ENCODE peak calls at places on chromosome 7, in six cellular contexts. Y, G, N, L, R and W are unnamed samples.

GRCh38 chr7:131363719-131364118 is 36.0 kb downstream of the MKLN1 start:
- DNase-seq in N (no peak), Y (no peak), L (no peak), G (no peak), R (no peak), W (no peak)

GRCh38 chr7:57867884-57868701 is 418.1 kb downstream of the ZNF716 start:
- DNase-seq in R (no peak), L (no peak), N (no peak), Y (no peak), G (no peak), W (no peak)

GRCh38 chr7:23967949-23968599 is 258.1 kb downstream of the STK31 start:
- DNase-seq in R (no peak), Y (no peak), G (no peak), N (no peak), L (no peak), W (no peak)

GRCh38 chr7:157538735-157539134 is 201.9 kb downstream of the DNAJB6 start:
- DNase-seq in G (no peak), L (no peak), N (no peak), R (no peak), Y (no peak), W (no peak)

GRCh38 chr7:80088705-80089104 is 45.9 kb upstream of the GNAI1 start:
- DNase-seq in N (no peak), G (no peak), Y (no peak), R (no peak), L (no peak), W (no peak)

GRCh38 chr7:40827217-40828085 is 692.6 kb downstream of the SUGCT start:
- DNase-seq in Y (no peak), N (no peak), R (no peak), G (no peak), L (no peak), W (no peak)

GRCh38 chr7:129665013-129665401 is 53.5 kb downstream of the NRF1 start:
- DNase-seq in R (peak; percentile 74), G (peak; percentile 99), L (no peak), Y (no peak), N (no peak), W (no peak)

GRCh38 chr7:41384418-41384817 is 318.5 kb downstream of the INHBA start:
- DNase-seq in G (no peak), Y (no peak), R (no peak), L (no peak), N (no peak), W (no peak)

GRCh38 chr7:25656581-25657026 is 428.3 kb upstream of the NPVF start:
- DNase-seq in N (no peak), Y (no peak), G (peak; percentile 26), L (no peak), R (no peak), W (no peak)

GRCh38 chr7:73850781-73851207 is 8.5 kb upstream of the METTL27 start:
- DNase-seq in G (peak; percentile 89), R (no peak), L (peak; percentile 63), Y (no peak), N (no peak), W (no peak)

GRCh38 chr7:95921543-95921942 is 149.2 kb downstream of the DYNC1I1 start:
- DNase-seq in R (no peak), Y (no peak), G (no peak), N (no peak), L (no peak), W (no peak)

GRCh38 chr7:47901542-47901941 is 46.7 kb downstream of the PKD1L1 start:
- DNase-seq in Y (peak; percentile 41), N (no peak), G (no peak), L (no peak), R (no peak), W (no peak)

GRCh38 chr7:157513682-157514081 is 176.9 kb downstream of the DNAJB6 start:
- DNase-seq in Y (no peak), R (no peak), N (no peak), G (no peak), L (no peak), W (no peak)

GRCh38 chr7:138338361-138338760 is 121.7 kb upstream of the TRIM24 start:
- DNase-seq in L (peak; percentile 40), Y (no peak), G (peak; percentile 36), R (peak; percentile 93), N (no peak), W (no peak)

GRCh38 chr7:17302575-17303142 is 4.2 kb downstream of the AHR start:
- DNase-seq in N (no peak), G (no peak), L (no peak), R (no peak), Y (no peak), W (no peak)

GRCh38 chr7:47518827-47519226 is 63.1 kb downstream of the TNS3 start:
- DNase-seq in G (no peak), L (no peak), R (no peak), N (no peak), Y (no peak), W (no peak)

GRCh38 chr7:106285801-106286492 is 1.2 kb upstream of the NAMPT start:
- DNase-seq in G (peak; percentile 20), N (no peak), Y (no peak), R (no peak), L (no peak), W (no peak)

GRCh38 chr7:26147030-26147429 is 5.0 kb upstream of the NFE2L3 start:
- DNase-seq in G (no peak), Y (no peak), L (no peak), R (no peak), N (no peak), W (no peak)

GRCh38 chr7:5528071-5528814 is 104.6 kb upstream of the TNRC18 start:
- DNase-seq in R (peak; percentile 61), G (no peak), N (no peak), L (peak; percentile 52), Y (no peak), W (peak; percentile 44)

GRCh38 chr7:115387168-115387567 is 465.3 kb downstream of the MDFIC start:
- DNase-seq in L (no peak), N (no peak), R (no peak), G (no peak), Y (no peak), W (no peak)

GRCh38 chr7:99127636-99128035 is 16.3 kb downstream of the SMURF1 start:
- DNase-seq in G (no peak), Y (no peak), R (no peak), N (no peak), L (no peak), W (no peak)

GRCh38 chr7:54145716-54146115 is 396.5 kb upstream of the VSTM2A start:
- DNase-seq in N (no peak), L (no peak), R (no peak), G (no peak), Y (no peak), W (no peak)

GRCh38 chr7:93048136-93048930 is 69.4 kb downstream of the SAMD9 start:
- DNase-seq in Y (no peak), L (no peak), G (no peak), R (no peak), N (no peak), W (no peak)

GRCh38 chr7:110375068-110375467 is 715.9 kb upstream of the LRRN3 start:
- DNase-seq in G (no peak), R (no peak), Y (no peak), L (no peak), N (no peak), W (no peak)

GRCh38 chr7:151895695-151896485 is 19.0 kb upstream of the PRKAG2 start:
- DNase-seq in L (peak; percentile 45), N (no peak), Y (no peak), G (no peak), R (peak; percentile 48), W (no peak)

GRCh38 chr7:33824911-33825459 is 80.4 kb upstream of the BMPER start:
- DNase-seq in N (no peak), L (no peak), Y (no peak), G (no peak), R (no peak), W (no peak)

GRCh38 chr7:24847754-24848153 is 90.5 kb upstream of the GSDME start:
- DNase-seq in N (no peak), R (no peak), G (no peak), Y (no peak), L (no peak), W (no peak)

GRCh38 chr7:150986099-150986512 is 4.7 kb upstream of the NOS3 start:
- DNase-seq in G (no peak), N (peak; percentile 61), L (peak; percentile 79), Y (peak; percentile 78), R (peak; percentile 77), W (no peak)

GRCh38 chr7:25240896-25241295 is 12.6 kb upstream of the NPVF start:
- DNase-seq in R (no peak), Y (no peak), L (no peak), G (no peak), N (no peak), W (no peak)

GRCh38 chr7:8255680-8256656 is 6.0 kb downstream of the ICA1 start:
- DNase-seq in N (no peak), R (no peak), L (no peak), G (no peak), Y (no peak), W (no peak)

GRCh38 chr7:5607958-5608656 is 173.4 kb downstream of the RNF216 start:
- DNase-seq in R (peak; percentile 22), G (no peak), L (no peak), N (no peak), Y (no peak), W (no peak)

GRCh38 chr7:57181281-57181680 is 49.0 kb upstream of the ZNF479 start:
- DNase-seq in L (no peak), Y (no peak), G (no peak), N (no peak), R (no peak), W (no peak)

GRCh38 chr7:100670074-100670473 is 3.5 kb upstream of the GNB2 start:
- DNase-seq in N (no peak), L (no peak), Y (no peak), G (no peak), R (no peak), W (no peak)

GRCh38 chr7:22677680-22678079 is 49.3 kb upstream of the IL6 start:
- DNase-seq in N (no peak), R (no peak), L (no peak), Y (no peak), G (no peak), W (no peak)

GRCh38 chr7:148912758-148913541 is 28.9 kb upstream of the EZH2 start:
- DNase-seq in Y (no peak), G (no peak), N (no peak), R (no peak), L (no peak), W (no peak)

GRCh38 chr7:121126801-121127534 is 138.5 kb downstream of the CPED1 start:
- DNase-seq in N (no peak), L (no peak), G (peak; percentile 31), R (no peak), Y (no peak), W (no peak)
- TF ChIP-seq CTCF in N (peak; percentile 31), L (no peak), G (no peak), R (no peak), Y (no peak), W (no peak)

GRCh38 chr7:81181066-81181465 is 262.2 kb upstream of the SEMA3C start:
- DNase-seq in Y (no peak), R (no peak), N (no peak), G (no peak), L (no peak), W (no peak)
- TF ChIP-seq CTCF in Y (no peak), R (no peak), N (no peak), G (no peak), L (no peak), W (no peak)

GRCh38 chr7:36406156-36406555 is 16.5 kb downstream of the ANLN start:
- DNase-seq in G (no peak), Y (no peak), N (no peak), L (no peak), R (no peak), W (no peak)
- TF ChIP-seq CTCF in G (no peak), Y (no peak), N (no peak), L (no peak), R (no peak), W (no peak)

GRCh38 chr7:90459888-90460287 is 9.6 kb upstream of the PTTG1IP2 start:
- DNase-seq in R (no peak), Y (no peak), G (no peak), L (no peak), N (no peak), W (no peak)
- TF ChIP-seq CTCF in R (no peak), Y (no peak), G (no peak), L (no peak), N (peak; percentile 23), W (no peak)